ENCODE peak calls at places on chromosomes 6 and 20, in seven cellular contexts. H is HepG2, A is A549, B is tibial nerve, S is GM12878, N is esophagus squamous epithelium, Y is heart left ventricle. K is an unnamed sample.

GRCh38 chr6:83735461-83735860 is 26.6 kb upstream of the SNAP91 start:
- DNase-seq in Y (no peak), S (no peak), B (no peak), A (no peak), H (no peak), N (no peak), K (no peak)

GRCh38 chr6:165729307-165729936 is 66.4 kb upstream of the PDE10A start:
- DNase-seq in Y (no peak), S (no peak), H (peak), B (peak), N (no peak), A (peak), K (no peak)

GRCh38 chr6:53397283-53397682 is 48.5 kb upstream of the ELOVL5 start:
- DNase-seq in H (no peak), N (no peak), Y (no peak), B (no peak), S (no peak), A (no peak), K (no peak)

GRCh38 chr6:112026933-112027332 is 27.0 kb upstream of the CCN6 start:
- DNase-seq in B (no peak), H (no peak), S (no peak), N (no peak), A (no peak), Y (no peak), K (no peak)

GRCh38 chr20:24782801-24783630 is 166.1 kb upstream of the CST7 start:
- DNase-seq in S (no peak), H (peak), Y (no peak), N (no peak), B (no peak), A (no peak), K (no peak)

GRCh38 chr6:51559059-51559458 is 528.4 kb downstream of the PKHD1 start:
- DNase-seq in S (no peak), A (no peak), N (no peak), B (no peak), Y (no peak), H (peak), K (no peak)

GRCh38 chr20:17654649-17655285 is 27.3 kb downstream of the RRBP1 start:
- DNase-seq in S (no peak), B (peak), Y (no peak), N (no peak), H (peak), A (peak), K (no peak)

GRCh38 chr6:79941489-79942151 is 5.7 kb downstream of the ELOVL4 start:
- DNase-seq in Y (no peak), N (no peak), S (no peak), H (no peak), B (no peak), A (no peak), K (no peak)

GRCh38 chr6:3247255-3248146 is 11.2 kb upstream of the PSMG4 start:
- DNase-seq in N (no peak), A (peak), Y (no peak), H (peak), B (no peak), S (no peak), K (peak)

GRCh38 chr6:79048611-79049010 is 29.4 kb downstream of the PHIP start:
- DNase-seq in H (peak), Y (no peak), A (peak), B (no peak), S (no peak), N (no peak), K (no peak)

GRCh38 chr6:132354517-132355167 is 46.6 kb downstream of the MOXD1 start:
- DNase-seq in S (peak), B (no peak), N (peak), A (peak), H (no peak), Y (no peak), K (no peak)

GRCh38 chr6:19303381-19303780 is 533.8 kb upstream of the ID4 start:
- DNase-seq in A (no peak), N (no peak), Y (no peak), B (no peak), H (no peak), S (no peak), K (peak)

GRCh38 chr6:134517145-134517658 is 199.3 kb upstream of the SGK1 start:
- DNase-seq in H (peak), Y (peak), B (peak), A (peak), S (no peak), N (no peak), K (peak)
- TF ChIP-seq POLR2A in H (no peak), Y (no peak), B (no peak), A (no peak), S (no peak), N (no peak), K (no peak)

GRCh38 chr6:33621396-33622388 is 570 bp downstream of the ITPR3 start:
- DNase-seq in B (peak), H (no peak), S (no peak), A (no peak), Y (peak), N (no peak), K (peak)

GRCh38 chr6:33620584-33621395 is at the start of gene ITPR3:
- DNase-seq in Y (peak), H (no peak), S (peak), N (no peak), B (peak), A (peak), K (peak)

GRCh38 chr6:33620158-33620583 is 951 bp upstream of the ITPR3 start:
- DNase-seq in B (peak), Y (no peak), H (no peak), N (no peak), S (no peak), A (no peak), K (peak)

GRCh38 chr6:33616913-33617312 is 4.2 kb upstream of the ITPR3 start:
- DNase-seq in H (no peak), S (no peak), B (no peak), N (no peak), Y (no peak), A (no peak), K (no peak)

GRCh38 chr6:33619166-33619565 is 2.0 kb upstream of the ITPR3 start:
- DNase-seq in Y (no peak), B (no peak), H (no peak), N (no peak), A (no peak), S (no peak), K (no peak)
- TF ChIP-seq CTCF in Y (no peak), B (no peak), H (no peak), N (no peak), A (no peak), S (no peak), K (no peak)

GRCh38 chr20:37276494-37277252 is 12.8 kb upstream of the MANBAL start:
- DNase-seq in B (peak), A (peak), Y (peak), N (no peak), H (peak), S (no peak), K (peak)
- H3K27ac ChIP-seq in B (peak), A (peak), Y (no peak), N (peak), H (no peak), S (peak), K (peak)

DNA sequence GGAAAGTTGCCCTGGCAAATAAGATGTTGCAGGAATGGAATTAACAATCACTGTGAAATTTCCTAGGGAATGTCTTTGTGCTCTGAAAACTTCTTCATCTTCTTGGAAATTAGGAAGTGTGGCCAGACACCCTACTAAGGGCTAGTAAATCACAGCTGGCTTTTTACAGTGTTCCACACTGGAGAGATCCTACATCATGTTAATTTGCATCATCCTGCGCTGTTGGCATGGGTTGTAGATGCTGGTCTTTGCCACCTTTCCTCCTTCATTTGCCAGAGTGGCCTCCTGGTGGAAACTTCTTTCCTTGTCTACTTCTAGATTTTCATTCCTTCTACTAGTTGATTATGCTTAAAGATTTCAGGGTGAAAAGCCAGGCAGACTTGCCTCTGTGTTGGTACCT is 2.7 kb downstream of the TNFAIP3 start:
- DNase-seq in A (no peak), B (no peak), Y (no peak), N (no peak), H (no peak), S (no peak), K (no peak)
- TF ChIP-seq POLR2A in A (no peak), B (no peak), Y (no peak), N (no peak), H (no peak), S (no peak), K (no peak)

DNA sequence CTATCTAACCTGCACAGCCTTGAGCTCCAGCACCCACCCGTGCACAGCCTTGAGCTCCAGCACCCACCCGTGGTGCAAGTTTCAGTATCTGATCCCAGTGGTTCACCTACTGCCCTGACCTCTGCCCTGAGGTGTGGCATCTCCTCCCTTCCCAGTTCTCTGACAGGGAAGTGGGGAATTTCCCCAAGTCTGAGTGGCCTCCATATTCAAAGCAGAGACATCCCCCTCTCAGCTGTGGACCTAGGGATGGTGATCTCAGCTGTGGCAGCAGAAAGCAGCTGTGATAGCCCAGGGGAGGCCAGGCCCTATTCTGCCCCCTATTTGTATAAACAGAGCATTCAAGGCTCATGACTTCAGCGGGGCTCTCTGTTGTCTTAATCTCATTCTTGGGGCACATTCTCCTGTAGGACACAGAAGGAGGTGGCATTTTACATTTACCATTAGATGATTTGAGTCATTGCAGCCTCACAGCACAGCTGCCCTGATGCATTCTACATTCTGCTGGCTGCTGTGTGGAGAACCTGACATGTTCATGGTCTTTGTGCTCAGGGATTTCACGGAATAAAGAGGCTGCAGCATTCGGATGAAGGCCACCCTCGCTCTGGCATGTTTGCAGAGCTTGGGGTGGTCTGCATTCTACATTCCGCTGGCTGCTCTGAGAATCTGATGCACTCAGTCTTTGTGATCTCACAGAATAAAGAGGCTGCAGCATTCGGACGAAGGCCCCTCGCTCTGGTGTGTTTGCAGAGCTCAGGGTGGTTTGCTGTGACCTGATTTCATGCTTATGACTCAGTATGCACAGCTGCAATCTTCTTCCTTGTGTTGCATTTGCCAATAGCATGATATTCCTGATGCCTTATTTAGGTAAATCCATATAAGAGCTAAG is 16.9 kb downstream of the GPR31 start:
- DNase-seq in A (no peak), B (no peak), H (peak), N (no peak), S (no peak), Y (no peak), K (no peak)
- TF ChIP-seq CTCF in A (no peak), B (no peak), H (peak), N (no peak), S (no peak), Y (no peak), K (no peak)

GRCh38 chr6:46023216-46023915 is 7.7 kb upstream of the CLIC5 start:
- DNase-seq in Y (no peak), H (no peak), A (no peak), S (no peak), B (peak), N (no peak), K (no peak)
- H3K27ac ChIP-seq in Y (no peak), H (no peak), A (no peak), S (no peak), B (no peak), N (no peak), K (no peak)

DNA sequence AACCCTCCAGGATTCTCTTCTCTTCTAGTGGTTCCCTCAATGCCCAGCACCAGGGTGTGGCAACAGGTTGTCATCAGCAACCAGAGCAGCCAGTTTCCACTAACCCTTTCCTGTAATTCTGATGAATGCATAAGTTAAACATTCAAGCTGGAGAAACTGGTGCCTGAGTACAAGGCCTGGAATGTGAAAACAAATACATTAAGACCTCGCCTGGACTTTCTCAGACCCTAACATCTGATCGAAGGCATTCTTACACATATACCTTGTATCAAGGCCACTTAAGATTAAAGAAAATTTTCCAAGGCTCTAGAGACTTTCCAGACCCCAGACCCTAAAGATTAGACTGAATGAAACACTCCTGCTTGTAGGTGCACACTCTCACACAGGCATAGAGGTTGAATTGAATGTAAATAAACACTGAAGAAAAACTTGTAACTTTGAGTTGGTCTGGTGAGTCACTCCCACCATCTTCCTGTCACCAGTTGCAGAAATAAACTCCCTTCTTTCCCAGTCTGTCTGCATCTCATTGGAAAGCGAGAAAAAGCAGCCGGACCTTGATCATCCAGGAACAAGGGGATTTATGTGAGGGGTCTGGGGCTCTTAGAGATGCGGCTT is 9.0 kb downstream of the LRP11 start:
- DNase-seq in A (peak), N (no peak), S (no peak), Y (no peak), H (peak), B (no peak), K (no peak)
- TF ChIP-seq POLR2A in A (no peak), N (no peak), S (no peak), Y (no peak), H (no peak), B (no peak), K (no peak)